ENCODE peak calls at places on chromosomes 6 and 20, in seven cellular contexts. One of them, this sample, is unnamed.
A peak's percentile ranks its signal among the peaks of the same experiment; 100 is the strongest.

GRCh38 chr6:47741807-47742206 is 40.0 kb upstream of the OPN5 start:
- DNase-seq in right cardiac atrium: no peak
- DNase-seq in small intestine: peak; percentile 6
- DNase-seq in left lung: no peak
- DNase-seq in uterus: no peak
- DNase-seq in tibial nerve: no peak
- DNase-seq in SJCRH30: no peak
- DNase-seq in this sample: no peak

GRCh38 chr6:19538086-19538485 is 299.1 kb upstream of the ID4 start:
- DNase-seq in right cardiac atrium: peak; percentile 35
- DNase-seq in small intestine: peak; percentile 92
- DNase-seq in left lung: peak; percentile 68
- DNase-seq in uterus: no peak
- DNase-seq in tibial nerve: no peak
- DNase-seq in SJCRH30: no peak
- DNase-seq in this sample: no peak

GRCh38 chr6:123028263-123028662 is 32.2 kb downstream of the CLVS2 start:
- DNase-seq in right cardiac atrium: no peak
- DNase-seq in small intestine: no peak
- DNase-seq in left lung: no peak
- DNase-seq in uterus: no peak
- DNase-seq in tibial nerve: no peak
- DNase-seq in SJCRH30: no peak
- DNase-seq in this sample: no peak

GRCh38 chr20:8309638-8310037 is 177.6 kb downstream of the PLCB1 start:
- DNase-seq in right cardiac atrium: no peak
- DNase-seq in small intestine: no peak
- DNase-seq in left lung: no peak
- DNase-seq in uterus: no peak
- DNase-seq in tibial nerve: no peak
- DNase-seq in SJCRH30: no peak
- DNase-seq in this sample: no peak

GRCh38 chr6:484086-484728 is 92.7 kb downstream of the IRF4 start:
- DNase-seq in right cardiac atrium: no peak
- DNase-seq in small intestine: no peak
- DNase-seq in left lung: no peak
- DNase-seq in uterus: no peak
- DNase-seq in tibial nerve: no peak
- DNase-seq in SJCRH30: no peak
- DNase-seq in this sample: no peak

GRCh38 chr6:170152989-170153388 is 137.9 kb downstream of the DLL1 start:
- DNase-seq in right cardiac atrium: peak; percentile 69
- DNase-seq in small intestine: peak; percentile 42
- DNase-seq in left lung: peak; percentile 85
- DNase-seq in uterus: peak; percentile 57
- DNase-seq in tibial nerve: no peak
- DNase-seq in SJCRH30: peak; percentile 62
- DNase-seq in this sample: no peak

GRCh38 chr20:62745279-62745958 is 36.8 kb downstream of the NTSR1 start:
- DNase-seq in right cardiac atrium: peak; percentile 52
- DNase-seq in small intestine: no peak
- DNase-seq in left lung: peak; percentile 30
- DNase-seq in uterus: no peak
- DNase-seq in tibial nerve: no peak
- DNase-seq in SJCRH30: no peak
- DNase-seq in this sample: no peak

GRCh38 chr20:33667245-33668086 is 723 bp downstream of the ACTL10 start:
- DNase-seq in right cardiac atrium: peak; percentile 94
- DNase-seq in small intestine: peak; percentile 83
- DNase-seq in left lung: peak; percentile 97
- DNase-seq in uterus: peak; percentile 69
- DNase-seq in tibial nerve: no peak
- DNase-seq in SJCRH30: no peak
- DNase-seq in this sample: no peak

GRCh38 chr20:62641749-62642665 is at the start of gene SLCO4A1:
- DNase-seq in right cardiac atrium: peak; percentile 92
- DNase-seq in small intestine: peak; percentile 74
- DNase-seq in left lung: peak; percentile 96
- DNase-seq in uterus: peak; percentile 63
- DNase-seq in tibial nerve: peak; percentile 54
- DNase-seq in SJCRH30: peak; percentile 88
- DNase-seq in this sample: no peak

GRCh38 chr6:42260972-42261371 is 43.3 kb upstream of the MRPS10 start:
- DNase-seq in right cardiac atrium: peak; percentile 76
- DNase-seq in small intestine: peak; percentile 31
- DNase-seq in left lung: no peak
- DNase-seq in uterus: peak; percentile 72
- DNase-seq in tibial nerve: no peak
- DNase-seq in SJCRH30: peak; percentile 60
- DNase-seq in this sample: no peak

GRCh38 chr6:34332255-34333198 is 59.9 kb downstream of the NUDT3 start:
- DNase-seq in right cardiac atrium: no peak
- DNase-seq in small intestine: no peak
- DNase-seq in left lung: no peak
- DNase-seq in uterus: no peak
- DNase-seq in tibial nerve: no peak
- DNase-seq in SJCRH30: no peak
- DNase-seq in this sample: no peak

GRCh38 chr6:108684809-108685329 is 124.2 kb downstream of the FOXO3 start:
- DNase-seq in right cardiac atrium: no peak
- DNase-seq in small intestine: no peak
- DNase-seq in left lung: no peak
- DNase-seq in uterus: no peak
- DNase-seq in tibial nerve: no peak
- DNase-seq in SJCRH30: no peak
- DNase-seq in this sample: no peak

GRCh38 chr6:77136086-77136485 is 327.2 kb downstream of the HTR1B start:
- DNase-seq in right cardiac atrium: no peak
- DNase-seq in small intestine: no peak
- DNase-seq in left lung: no peak
- DNase-seq in uterus: no peak
- DNase-seq in tibial nerve: no peak
- DNase-seq in SJCRH30: no peak
- DNase-seq in this sample: no peak

GRCh38 chr6:144131248-144131709 is 19.0 kb upstream of the STX11 start:
- DNase-seq in right cardiac atrium: no peak
- DNase-seq in small intestine: no peak
- DNase-seq in left lung: no peak
- DNase-seq in uterus: no peak
- DNase-seq in tibial nerve: no peak
- DNase-seq in SJCRH30: no peak
- DNase-seq in this sample: no peak

GRCh38 chr6:35810831-35811698 is 5.9 kb downstream of the LHFPL5 start:
- DNase-seq in right cardiac atrium: no peak
- DNase-seq in small intestine: peak; percentile 55
- DNase-seq in left lung: no peak
- DNase-seq in uterus: no peak
- DNase-seq in tibial nerve: no peak
- DNase-seq in SJCRH30: peak; percentile 48
- DNase-seq in this sample: no peak

GRCh38 chr20:49983848-49984408 is 1.1 kb downstream of the SNAI1 start:
- DNase-seq in right cardiac atrium: peak; percentile 82
- DNase-seq in small intestine: no peak
- DNase-seq in left lung: peak; percentile 60
- DNase-seq in uterus: peak; percentile 39
- DNase-seq in tibial nerve: no peak
- DNase-seq in SJCRH30: peak; percentile 63
- DNase-seq in this sample: no peak

GRCh38 chr6:156395276-156395675 is 381.9 kb upstream of the ARID1B start:
- DNase-seq in right cardiac atrium: no peak
- DNase-seq in small intestine: peak; percentile 42
- DNase-seq in left lung: no peak
- DNase-seq in uterus: no peak
- DNase-seq in tibial nerve: no peak
- DNase-seq in SJCRH30: peak; percentile 16
- DNase-seq in this sample: no peak

DNA sequence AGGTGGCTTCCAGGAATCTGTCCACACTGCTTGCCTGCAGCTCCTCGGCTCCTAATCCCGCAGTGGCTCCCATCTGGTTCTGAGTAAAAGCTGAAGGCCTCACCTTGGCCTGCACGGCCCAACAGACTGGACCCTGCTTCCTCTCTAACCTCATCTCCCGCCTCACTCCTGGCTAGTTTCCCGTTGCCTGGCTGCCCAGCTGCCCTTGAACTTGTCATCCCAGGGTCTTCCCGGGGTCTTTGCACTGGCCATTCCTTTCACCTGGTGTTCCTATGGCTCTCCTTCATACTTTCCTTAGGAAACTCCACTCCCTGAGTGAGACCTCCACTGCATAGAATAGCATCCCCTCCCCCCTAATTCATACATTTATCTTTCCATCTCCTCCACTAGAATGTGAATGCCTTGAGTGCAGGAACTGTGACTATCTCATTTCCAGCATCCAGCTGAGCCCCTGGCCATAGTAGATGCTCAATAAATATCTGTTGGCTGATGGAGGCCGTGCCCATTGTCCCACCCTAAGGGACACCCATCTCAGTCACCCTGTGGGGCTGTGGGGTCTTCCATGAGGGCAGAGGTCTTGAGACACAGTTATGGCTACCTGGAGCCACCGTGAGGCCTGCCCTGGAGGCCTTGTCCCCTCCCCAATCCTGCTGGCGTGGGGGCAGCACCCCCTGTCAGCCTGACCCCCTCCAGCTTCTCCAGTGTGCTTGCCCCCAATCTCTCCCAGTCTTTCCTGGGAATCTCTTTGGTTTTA is 9.1 kb upstream of the SIRPA start:
- DNase-seq in right cardiac atrium: no peak
- DNase-seq in small intestine: no peak
- DNase-seq in left lung: peak; percentile 41
- DNase-seq in uterus: no peak
- DNase-seq in tibial nerve: no peak
- DNase-seq in SJCRH30: no peak
- DNase-seq in this sample: no peak
- H3K4me1 ChIP-seq in right cardiac atrium: no peaks in the 10 kb centered on the region
- H3K4me1 ChIP-seq in small intestine: peaks cover 8% of the 10 kb centered on the region
- H3K4me1 ChIP-seq in left lung: no peaks in the 10 kb centered on the region
- H3K4me1 ChIP-seq in uterus: no peaks in the 10 kb centered on the region
- H3K4me1 ChIP-seq in tibial nerve: peaks cover 40% of the 10 kb centered on the region
- H3K4me1 ChIP-seq in SJCRH30: no peaks in the 10 kb centered on the region
- H3K4me1 ChIP-seq in this sample: peaks cover 2% of the 10 kb centered on the region

GRCh38 chr6:125341460-125341859 is 39.7 kb upstream of the HDDC2 start:
- DNase-seq in right cardiac atrium: no peak
- DNase-seq in small intestine: no peak
- DNase-seq in left lung: no peak
- DNase-seq in uterus: no peak
- DNase-seq in tibial nerve: no peak
- DNase-seq in SJCRH30: no peak
- DNase-seq in this sample: no peak

GRCh38 chr6:125346143-125346925 is 44.6 kb upstream of the HDDC2 start:
- DNase-seq in right cardiac atrium: no peak
- DNase-seq in small intestine: no peak
- DNase-seq in left lung: no peak
- DNase-seq in uterus: no peak
- DNase-seq in tibial nerve: no peak
- DNase-seq in SJCRH30: no peak
- DNase-seq in this sample: no peak

GRCh38 chr6:125340175-125340835 is 38.5 kb upstream of the HDDC2 start:
- DNase-seq in right cardiac atrium: no peak
- DNase-seq in small intestine: no peak
- DNase-seq in left lung: no peak
- DNase-seq in uterus: no peak
- DNase-seq in tibial nerve: no peak
- DNase-seq in SJCRH30: no peak
- DNase-seq in this sample: no peak

GRCh38 chr6:125338381-125338780 is 36.6 kb upstream of the HDDC2 start:
- DNase-seq in right cardiac atrium: no peak
- DNase-seq in small intestine: no peak
- DNase-seq in left lung: no peak
- DNase-seq in uterus: no peak
- DNase-seq in tibial nerve: no peak
- DNase-seq in SJCRH30: no peak
- DNase-seq in this sample: no peak

GRCh38 chr6:125340946-125341345 is 39.2 kb upstream of the HDDC2 start:
- DNase-seq in right cardiac atrium: no peak
- DNase-seq in small intestine: no peak
- DNase-seq in left lung: no peak
- DNase-seq in uterus: no peak
- DNase-seq in tibial nerve: no peak
- DNase-seq in SJCRH30: no peak
- DNase-seq in this sample: no peak
- H3K4me1 ChIP-seq in right cardiac atrium: peaks cover 3% of the 10 kb centered on the region
- H3K4me1 ChIP-seq in small intestine: no peaks in the 10 kb centered on the region
- H3K4me1 ChIP-seq in left lung: no peaks in the 10 kb centered on the region
- H3K4me1 ChIP-seq in uterus: no peaks in the 10 kb centered on the region
- H3K4me1 ChIP-seq in tibial nerve: peaks cover 4% of the 10 kb centered on the region
- H3K4me1 ChIP-seq in SJCRH30: no peaks in the 10 kb centered on the region
- H3K4me1 ChIP-seq in this sample: no peaks in the 10 kb centered on the region

DNA sequence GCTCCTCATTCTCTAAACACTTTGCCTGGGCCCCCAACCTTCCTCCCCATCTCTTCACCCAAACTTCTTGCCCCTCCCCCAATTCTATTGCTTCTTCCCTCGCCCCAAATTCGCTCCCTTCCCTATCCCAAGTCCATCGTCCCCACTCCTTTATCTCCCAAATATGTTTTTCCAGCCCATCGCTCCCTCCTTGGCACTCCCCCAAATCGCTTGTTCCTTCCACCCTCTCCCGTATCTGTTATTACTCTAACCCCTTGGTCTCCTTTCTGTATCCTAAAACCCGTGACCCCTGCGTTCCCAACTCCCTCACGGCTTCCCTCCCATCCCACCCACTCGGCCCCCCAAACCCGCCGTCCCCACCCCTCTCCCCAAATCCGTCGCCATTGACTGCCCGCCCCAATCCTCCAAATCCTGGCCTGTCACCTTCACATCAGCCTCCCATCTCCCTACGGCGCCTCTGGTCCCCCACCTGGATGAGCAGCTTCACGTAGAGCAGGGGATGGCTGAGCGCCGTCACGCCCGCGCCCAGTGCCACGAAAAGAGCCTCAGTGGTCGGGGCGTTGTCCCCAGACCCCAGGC is 523 bp downstream of the MTCH1 start:
- DNase-seq in right cardiac atrium: peak; percentile 48
- DNase-seq in small intestine: no peak
- DNase-seq in left lung: no peak
- DNase-seq in uterus: no peak
- DNase-seq in tibial nerve: no peak
- DNase-seq in SJCRH30: peak; percentile 27
- DNase-seq in this sample: no peak
- H3K4me1 ChIP-seq in right cardiac atrium: peaks cover 20% of the 10 kb centered on the region
- H3K4me1 ChIP-seq in small intestine: peaks cover 11% of the 10 kb centered on the region
- H3K4me1 ChIP-seq in left lung: peaks cover 16% of the 10 kb centered on the region
- H3K4me1 ChIP-seq in uterus: peaks cover 8% of the 10 kb centered on the region
- H3K4me1 ChIP-seq in tibial nerve: peaks cover 58% of the 10 kb centered on the region
- H3K4me1 ChIP-seq in SJCRH30: peaks cover 5% of the 10 kb centered on the region
- H3K4me1 ChIP-seq in this sample: peaks cover 34% of the 10 kb centered on the region

DNA sequence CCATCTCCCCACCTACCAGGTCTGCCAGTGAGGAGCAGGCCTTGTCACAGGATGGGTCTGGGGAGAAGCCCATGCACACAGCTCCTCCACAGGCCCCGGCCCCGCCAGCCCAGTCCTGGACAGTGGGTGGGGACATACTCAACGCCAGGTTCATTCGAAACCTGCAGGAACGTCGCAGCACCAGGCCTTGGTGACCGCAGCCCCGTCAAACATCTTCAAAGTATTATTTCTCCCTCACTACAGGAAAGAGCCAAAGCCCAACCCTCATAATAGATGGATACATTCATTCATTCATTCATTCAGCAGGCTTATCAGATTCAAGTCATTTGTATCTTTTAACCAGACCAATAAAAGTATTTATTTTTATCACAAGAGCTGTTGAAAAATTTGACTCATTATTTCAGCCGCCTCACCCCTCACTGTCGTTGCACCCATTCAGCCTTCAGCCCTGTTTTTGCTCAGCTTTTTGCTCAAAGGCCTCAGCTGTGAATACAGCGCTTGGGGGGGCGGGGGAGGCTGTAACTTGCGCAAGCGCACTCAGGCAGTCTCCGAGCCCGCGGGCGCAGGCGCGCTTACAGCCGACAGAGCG is 389 bp upstream of the C6orf136 start:
- DNase-seq in right cardiac atrium: peak; percentile 98
- DNase-seq in small intestine: no peak
- DNase-seq in left lung: peak; percentile 98
- DNase-seq in uterus: peak; percentile 93
- DNase-seq in tibial nerve: peak; percentile 75
- DNase-seq in SJCRH30: no peak
- DNase-seq in this sample: peak; percentile 67
- H3K4me1 ChIP-seq in right cardiac atrium: no peaks in the 10 kb centered on the region
- H3K4me1 ChIP-seq in small intestine: no peaks in the 10 kb centered on the region
- H3K4me1 ChIP-seq in left lung: peaks cover 4% of the 10 kb centered on the region
- H3K4me1 ChIP-seq in uterus: peaks cover 6% of the 10 kb centered on the region
- H3K4me1 ChIP-seq in tibial nerve: peaks cover 20% of the 10 kb centered on the region
- H3K4me1 ChIP-seq in SJCRH30: no peaks in the 10 kb centered on the region
- H3K4me1 ChIP-seq in this sample: peaks cover 12% of the 10 kb centered on the region